ENCODE peak calls at places on chromosomes 11 and 22, in six cellular contexts. S is uterus, M is transverse colon, Y is heart right ventricle, T is mesendoderm, A is gastrocnemius medialis. K is an unnamed sample.

GRCh38 chr11:108592591-108593213 is 866 bp downstream of the EXPH5 start:
- DNase-seq in S (no peak), M (peak), Y (peak), T (no peak), A (no peak), K (peak)

GRCh38 chr11:27558401-27558800 is 51.8 kb upstream of the LIN7C start:
- DNase-seq in S (no peak), M (no peak), Y (no peak), T (no peak), A (no peak), K (no peak)

GRCh38 chr11:102468636-102469195 is 16.2 kb upstream of the TMEM123 start:
- DNase-seq in S (no peak), M (no peak), Y (no peak), T (peak), A (no peak), K (no peak)

GRCh38 chr22:50697667-50698506 is 25.3 kb downstream of the SHANK3 start:
- DNase-seq in S (no peak), M (no peak), Y (no peak), T (no peak), A (no peak), K (peak)

GRCh38 chr11:47376543-47377371 is 1.6 kb downstream of the SPI1 start:
- DNase-seq in S (no peak), M (peak), Y (no peak), T (peak), A (no peak), K (peak)

GRCh38 chr11:114416441-114416928 is 16.0 kb downstream of the RBM7 start:
- DNase-seq in S (no peak), M (no peak), Y (peak), T (no peak), A (no peak), K (no peak)

GRCh38 chr22:36373258-36373579 is 14.5 kb downstream of the MYH9 start:
- DNase-seq in S (no peak), M (no peak), Y (no peak), T (peak), A (peak), K (no peak)

GRCh38 chr11:63869171-63869591 is 30.3 kb downstream of the MARK2 start:
- DNase-seq in S (no peak), M (peak), Y (no peak), T (no peak), A (no peak), K (no peak)

GRCh38 chr22:28998681-28999080 is 63.0 kb downstream of the C22orf31 start:
- DNase-seq in S (no peak), M (no peak), Y (no peak), T (no peak), A (no peak), K (no peak)

GRCh38 chr11:33531743-33532181 is 168.9 kb downstream of the C11orf91 start:
- DNase-seq in S (no peak), M (no peak), Y (peak), T (no peak), A (peak), K (no peak)

GRCh38 chr11:74543991-74544390 is 48.4 kb upstream of the POLD3 start:
- DNase-seq in S (no peak), M (no peak), Y (no peak), T (peak), A (no peak), K (no peak)

GRCh38 chr11:44813401-44813800 is 86.6 kb downstream of the TSPAN18 start:
- DNase-seq in S (no peak), M (no peak), Y (peak), T (no peak), A (no peak), K (no peak)

GRCh38 chr11:10979529-10979928 is 121.7 kb upstream of the ZBED5 start:
- DNase-seq in S (no peak), M (no peak), Y (no peak), T (no peak), A (no peak), K (no peak)

GRCh38 chr11:57324886-57325734 is at the start of gene TNKS1BP1:
- DNase-seq in S (peak), M (peak), Y (peak), T (peak), A (peak), K (peak)

GRCh38 chr11:128367573-128367972 is 219.8 kb downstream of the ETS1 start:
- DNase-seq in S (no peak), M (no peak), Y (no peak), T (no peak), A (no peak), K (peak)

GRCh38 chr11:86459682-86460460 is 85.2 kb downstream of the CCDC81 start:
- DNase-seq in S (peak), M (no peak), Y (peak), T (peak), A (no peak), K (no peak)

GRCh38 chr22:50112151-50113118 is 22.6 kb downstream of the MOV10L1 start:
- DNase-seq in S (no peak), M (no peak), Y (peak), T (peak), A (no peak), K (no peak)

GRCh38 chr11:77560605-77561004 is 29.1 kb upstream of the AQP11 start:
- DNase-seq in S (no peak), M (no peak), Y (no peak), T (peak), A (no peak), K (no peak)

GRCh38 chr11:115325523-115325922 is 178.7 kb downstream of the CADM1 start:
- DNase-seq in S (no peak), M (no peak), Y (no peak), T (no peak), A (no peak), K (no peak)

GRCh38 chr11:21628641-21629040 is 564.2 kb upstream of the ANO5 start:
- DNase-seq in S (no peak), M (no peak), Y (no peak), T (no peak), A (no peak), K (no peak)

GRCh38 chr11:90229791-90230190 is 6.9 kb upstream of the CHORDC1 start:
- DNase-seq in S (no peak), M (no peak), Y (no peak), T (no peak), A (no peak), K (no peak)

GRCh38 chr11:7605544-7605943 is 67.8 kb downstream of the CYB5R2 start:
- DNase-seq in S (no peak), M (no peak), Y (no peak), T (peak), A (no peak), K (no peak)

GRCh38 chr11:57781529-57781943 is 19.9 kb downstream of the CTNND1 start:
- DNase-seq in S (no peak), M (peak), Y (peak), T (peak), A (no peak), K (peak)

GRCh38 chr11:86511086-86511551 is 136.4 kb downstream of the CCDC81 start:
- DNase-seq in S (no peak), M (no peak), Y (no peak), T (no peak), A (no peak), K (no peak)

GRCh38 chr11:19959697-19960096 is 200.6 kb downstream of the DBX1 start:
- DNase-seq in S (no peak), M (no peak), Y (no peak), T (no peak), A (no peak), K (no peak)

GRCh38 chr11:60447070-60447469 is 8.6 kb upstream of the MS4A1 start:
- DNase-seq in S (no peak), M (no peak), Y (no peak), T (no peak), A (no peak), K (no peak)

GRCh38 chr11:97683733-97684132 is 1293.9 kb downstream of the JRKL start:
- DNase-seq in S (no peak), M (no peak), Y (no peak), T (peak), A (no peak), K (no peak)

DNA sequence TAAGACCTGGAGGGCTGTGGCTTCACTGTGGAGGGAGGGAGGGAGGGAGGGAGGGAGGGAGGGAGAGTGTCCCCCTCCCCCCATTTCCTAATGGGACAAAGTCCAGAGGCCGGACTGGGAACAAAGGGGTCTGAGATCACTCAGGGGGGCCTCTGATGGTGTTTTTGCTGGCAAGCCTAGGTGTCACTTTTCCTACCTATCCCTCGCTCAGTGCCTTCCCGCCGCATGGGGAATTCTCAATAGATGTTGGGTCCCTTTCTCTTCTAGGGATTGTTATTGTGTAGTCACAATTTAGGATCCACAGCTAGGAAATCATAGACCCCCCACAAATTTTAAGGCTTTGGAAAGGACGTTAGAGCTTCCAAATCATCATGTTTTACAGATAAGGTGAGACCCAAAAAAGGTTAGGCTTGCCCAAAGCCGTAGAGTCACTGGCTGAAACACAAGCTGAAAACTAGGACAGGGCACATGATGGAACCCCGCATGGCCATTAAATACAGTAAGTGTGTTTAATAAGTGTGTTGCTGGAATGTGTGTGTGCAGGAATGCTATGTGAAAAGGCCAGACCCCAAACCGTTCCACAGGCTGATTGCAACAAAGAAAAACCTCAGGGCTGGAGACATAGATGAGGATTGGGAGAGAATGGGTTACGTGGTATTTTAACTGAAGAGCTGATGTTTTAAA is 4.8 kb upstream of the FTH1 start:
- DNase-seq in S (no peak), M (no peak), Y (no peak), T (no peak), A (no peak), K (no peak)
- H3K4me3 ChIP-seq in S (no peak), M (no peak), Y (no peak), T (no peak), A (peak), K (no peak)

GRCh38 chr22:45305456-45306065 is 4.2 kb upstream of the FAM118A start:
- DNase-seq in S (no peak), M (peak), Y (no peak), T (no peak), A (no peak), K (peak)
- H3K27ac ChIP-seq in S (no peak), M (no peak), Y (no peak), T (no peak), A (no peak), K (no peak)

GRCh38 chr22:31339148-31339832 is 6.9 kb downstream of the PATZ1 start:
- DNase-seq in S (no peak), M (no peak), Y (no peak), T (no peak), A (no peak), K (no peak)
- H3K4me3 ChIP-seq in S (no peak), M (no peak), Y (no peak), T (no peak), A (no peak), K (no peak)

DNA sequence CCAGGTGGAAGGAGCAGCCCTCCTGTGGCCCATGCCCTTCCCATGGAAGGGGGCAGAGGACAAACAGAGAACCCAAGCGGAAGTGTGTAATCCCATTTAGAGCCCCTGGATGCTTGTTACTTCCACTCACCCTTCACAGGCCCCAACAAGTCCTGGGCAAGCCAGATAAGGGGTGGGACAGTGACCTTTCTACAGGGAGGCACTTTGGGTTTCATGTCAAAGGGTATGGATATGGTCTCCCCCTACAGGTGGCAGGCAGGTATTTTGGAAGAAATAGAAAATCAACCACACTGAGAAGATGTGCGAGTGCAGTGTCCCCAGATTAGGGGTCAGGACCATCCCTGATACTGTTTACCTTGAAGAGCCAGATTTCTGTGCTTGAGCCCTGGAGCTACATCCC is 11.4 kb downstream of the MPEG1 start:
- DNase-seq in S (no peak), M (no peak), Y (no peak), T (peak), A (no peak), K (no peak)
- H3K27ac ChIP-seq in S (no peak), M (no peak), Y (no peak), T (no peak), A (no peak), K (no peak)

DNA sequence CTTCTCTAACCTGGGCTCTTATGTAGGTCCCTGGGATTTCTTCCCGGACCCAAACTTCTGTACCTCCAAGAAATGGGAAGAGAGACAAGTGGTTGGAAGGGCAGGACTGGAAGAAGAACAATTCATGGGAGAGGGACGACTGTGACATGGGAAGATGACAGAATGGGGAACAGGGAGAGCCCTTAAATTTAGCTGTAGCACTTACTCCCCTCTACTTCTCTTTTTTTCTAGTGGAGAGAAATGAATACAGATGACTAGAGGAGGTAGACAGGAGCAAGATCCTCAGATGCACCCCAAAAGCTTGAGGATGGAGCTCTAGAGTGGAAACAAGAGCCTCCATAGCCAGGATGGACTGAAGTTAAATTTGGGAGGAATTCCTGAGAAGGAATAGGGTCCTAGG is 2.3 kb downstream of the RHOG start:
- DNase-seq in S (no peak), M (no peak), Y (no peak), T (no peak), A (no peak), K (no peak)
- H3K4me3 ChIP-seq in S (no peak), M (no peak), Y (no peak), T (no peak), A (no peak), K (no peak)

GRCh38 chr22:23217171-23218052 is 37.1 kb downstream of the BCR start:
- DNase-seq in S (no peak), M (no peak), Y (peak), T (no peak), A (no peak), K (no peak)
- H3K27ac ChIP-seq in S (peak), M (no peak), Y (peak), T (no peak), A (no peak), K (no peak)

DNA sequence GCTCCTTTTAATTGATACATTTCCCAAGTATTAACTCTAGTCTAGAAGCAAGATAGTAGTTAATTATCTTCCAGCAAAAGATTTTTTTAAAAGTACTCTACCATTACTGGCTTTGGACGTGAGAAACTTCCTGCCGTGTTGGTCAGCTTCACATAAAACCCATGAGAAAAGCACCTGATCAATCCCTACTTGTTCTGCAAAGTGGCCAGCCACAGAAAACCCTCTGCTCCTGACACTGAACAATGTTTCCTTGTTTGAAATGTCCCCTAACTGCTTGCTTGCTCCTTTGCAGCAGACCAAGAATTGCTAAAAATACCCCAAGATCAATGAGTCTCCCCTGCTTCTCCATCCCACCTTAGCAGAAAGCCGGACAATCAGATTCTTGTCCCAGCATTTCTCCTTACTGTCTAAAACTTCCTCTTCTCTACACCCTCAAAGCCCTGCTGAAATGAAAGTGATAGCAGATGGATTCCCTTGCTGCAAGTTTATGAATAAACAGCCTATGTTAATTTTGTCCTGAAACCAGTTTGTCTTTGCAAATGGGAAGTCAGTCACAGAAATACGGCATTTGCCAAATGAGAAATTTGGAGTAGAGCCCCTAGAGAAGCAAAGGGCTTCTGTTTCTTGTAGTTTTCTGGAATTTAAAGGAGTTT is 207.1 kb upstream of the ARHGAP20 start:
- DNase-seq in S (no peak), M (no peak), Y (no peak), T (no peak), A (no peak), K (no peak)
- H3K4me3 ChIP-seq in S (no peak), M (no peak), Y (no peak), T (no peak), A (no peak), K (no peak)

DNA sequence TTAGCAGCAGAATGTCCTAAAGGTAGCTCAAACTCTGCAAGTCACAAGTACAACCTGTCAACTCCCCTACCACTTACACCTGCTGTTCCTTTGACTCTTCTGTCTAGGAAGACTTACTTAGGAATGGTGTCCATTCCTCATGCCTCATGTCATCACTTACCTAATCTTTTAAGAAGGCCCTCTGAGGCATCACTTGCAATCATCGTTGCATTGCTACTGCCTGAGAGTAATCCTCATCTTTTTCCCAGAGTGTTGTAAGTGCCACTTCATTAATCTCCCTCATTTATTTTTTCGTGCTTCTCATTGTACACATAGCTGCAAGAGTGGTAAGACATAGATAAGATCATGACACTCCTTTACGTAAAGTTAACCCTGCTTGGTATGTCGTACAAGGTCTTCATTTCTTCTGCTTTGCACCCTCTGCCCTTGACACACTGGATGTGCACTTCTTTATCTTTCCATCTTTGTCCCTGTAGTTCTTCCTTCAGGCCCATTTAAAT is 54.6 kb downstream of the SFI1 start:
- DNase-seq in S (no peak), M (no peak), Y (no peak), T (peak), A (no peak), K (no peak)
- H3K27ac ChIP-seq in S (no peak), M (no peak), Y (no peak), T (no peak), A (no peak), K (no peak)

DNA sequence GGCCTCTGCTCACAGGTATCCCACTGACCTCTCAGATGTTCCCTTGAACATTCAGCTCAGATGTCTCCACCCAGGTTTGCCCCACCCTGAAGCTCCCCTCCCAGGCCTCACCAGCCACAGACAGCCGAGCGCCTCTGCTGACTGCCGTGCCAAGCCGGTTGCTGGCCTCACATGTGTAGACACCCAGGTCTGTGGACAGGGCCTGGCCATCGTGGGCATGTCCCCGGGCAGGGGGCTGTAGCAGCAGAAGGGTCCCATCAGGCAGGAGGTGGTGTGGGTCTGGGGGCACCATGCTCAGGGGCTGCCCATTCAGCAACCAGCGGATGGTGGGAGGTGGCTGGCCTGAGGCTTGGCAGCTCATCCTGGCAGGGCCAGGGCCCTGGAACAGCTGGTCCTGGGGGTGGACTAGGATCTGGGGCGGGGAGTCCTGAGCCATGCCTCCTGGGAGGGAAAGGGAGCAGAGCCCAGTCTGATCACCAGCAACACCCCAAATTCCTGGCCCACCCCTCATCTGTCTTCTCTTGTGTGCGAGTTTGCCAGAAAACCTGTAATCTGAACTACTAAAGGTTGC is 759 bp downstream of the ROBO4 start:
- DNase-seq in S (no peak), M (no peak), Y (no peak), T (no peak), A (peak), K (no peak)
- H3K4me3 ChIP-seq in S (peak), M (no peak), Y (peak), T (no peak), A (peak), K (peak)

GRCh38 chr22:17370766-17371181 is 1.5 kb downstream of the CECR2 start:
- DNase-seq in S (no peak), M (no peak), Y (no peak), T (no peak), A (no peak), K (no peak)

GRCh38 chr22:17370036-17370765 is 941 bp downstream of the CECR2 start:
- DNase-seq in S (no peak), M (no peak), Y (peak), T (no peak), A (peak), K (no peak)

GRCh38 chr22:17368144-17368726 is 1.0 kb upstream of the CECR2 start:
- DNase-seq in S (no peak), M (no peak), Y (no peak), T (no peak), A (no peak), K (no peak)

GRCh38 chr22:17368727-17369552 is at the start of gene CECR2:
- DNase-seq in S (peak), M (peak), Y (peak), T (peak), A (peak), K (peak)

GRCh38 chr22:17369553-17370035 is 334 bp downstream of the CECR2 start:
- DNase-seq in S (no peak), M (peak), Y (peak), T (peak), A (peak), K (no peak)
- H3K27ac ChIP-seq in S (peak), M (peak), Y (peak), T (peak), A (peak), K (peak)

K was measured in Peyer's patch.